ENCODE peak calls at places on chromosomes 6 and 20, in ten cellular contexts. O is GM23338, K is PC-3, I is spleen, Q is brain microvascular endothelial cell, P is GM10248, F is nephron progenitor cell, B is heart right ventricle, U is pancreas, W is fibroblast of pulmonary artery. V is an unnamed sample.

GRCh38 chr20:19292254-19292653 is 79.8 kb downstream of the SLC24A3 start:
- DNase-seq in O (no peak), K (no peak), I (no peak), Q (no peak), P (no peak), F (no peak), B (no peak), U (no peak), W (no peak), V (no peak)

GRCh38 chr6:169589699-169590257 is 112.1 kb downstream of the WDR27 start:
- DNase-seq in O (no peak), K (peak; percentile 3), I (no peak), Q (no peak), P (peak; percentile 51), F (no peak), B (no peak), U (no peak), W (no peak), V (no peak)

GRCh38 chr20:50009521-50010454 is 27.0 kb downstream of the SNAI1 start:
- DNase-seq in O (peak; percentile 70), K (no peak), I (no peak), Q (no peak), P (no peak), F (peak; percentile 67), B (no peak), U (no peak), W (no peak), V (no peak)

GRCh38 chr20:41347523-41348429 is 7.2 kb downstream of the LPIN3 start:
- DNase-seq in O (no peak), K (no peak), I (no peak), Q (no peak), P (no peak), F (no peak), B (no peak), U (no peak), W (peak; percentile 37), V (no peak)

GRCh38 chr6:118377711-118378414 is 170.2 kb upstream of the PLN start:
- DNase-seq in O (peak; percentile 74), K (no peak), I (no peak), Q (no peak), P (no peak), F (peak; percentile 7), B (peak; percentile 51), U (no peak), W (no peak), V (no peak)

GRCh38 chr6:159679091-159680077 is 13.7 kb downstream of the SOD2 start:
- DNase-seq in O (no peak), K (peak; percentile 1), I (no peak), Q (peak; percentile 26), P (no peak), F (no peak), B (no peak), U (no peak), W (no peak), V (peak; percentile 41)

GRCh38 chr20:40668449-40669228 is 20.4 kb downstream of the MAFB start:
- DNase-seq in O (no peak), K (peak; percentile 29), I (no peak), Q (peak; percentile 43), P (no peak), F (no peak), B (no peak), U (no peak), W (no peak), V (no peak)

GRCh38 chr6:96940322-96940721 is 15.8 kb downstream of the KLHL32 start:
- DNase-seq in O (no peak), K (peak; percentile 15), I (no peak), Q (no peak), P (no peak), F (no peak), B (no peak), U (no peak), W (no peak), V (peak; percentile 1)

GRCh38 chr6:158024566-158025297 is 43.1 kb downstream of the SYNJ2 start:
- DNase-seq in O (no peak), K (no peak), I (peak; percentile 16), Q (no peak), P (no peak), F (no peak), B (no peak), U (no peak), W (no peak), V (no peak)

GRCh38 chr6:39362487-39362865 is 40.0 kb upstream of the KCNK16 start:
- DNase-seq in O (peak; percentile 48), K (peak; percentile 11), I (no peak), Q (peak; percentile 9), P (no peak), F (no peak), B (no peak), U (no peak), W (peak; percentile 10), V (no peak)
- TF ChIP-seq CTCF in O (peak; percentile 1), K (no peak), I (no peak), Q (peak; percentile 55), P (no peak), F (no peak), B (no peak), U (no peak), W (no peak), V (no peak)

DNA sequence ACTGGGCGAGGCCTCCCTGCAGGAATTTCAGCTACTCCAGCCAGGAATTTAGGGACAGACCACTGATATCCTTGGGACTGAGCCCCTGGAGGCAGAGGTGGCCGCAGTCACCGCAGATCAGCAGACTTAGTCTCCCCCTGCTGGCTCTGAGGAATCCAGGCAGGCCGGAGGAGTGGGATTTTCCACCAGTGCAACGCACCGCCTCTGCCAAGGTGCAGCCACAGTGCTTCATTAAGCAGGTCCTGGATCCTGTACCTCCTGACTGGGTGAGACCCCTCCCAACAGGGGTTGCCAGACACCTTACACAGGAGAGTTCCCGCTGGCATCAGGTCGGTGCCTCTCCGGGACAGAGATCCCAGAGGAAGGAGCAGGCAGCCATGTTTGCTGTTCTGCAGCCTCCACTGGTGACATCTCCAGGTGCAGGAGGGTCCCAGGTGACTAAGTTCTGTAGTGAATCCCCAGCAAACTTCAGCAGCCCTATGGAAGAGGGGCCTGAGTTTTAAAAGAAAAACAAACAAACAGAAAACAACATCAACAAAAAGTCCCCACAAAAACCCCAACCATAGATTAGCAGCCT is 515.2 kb downstream of the FRK start:
- DNase-seq in O (peak; percentile 89), K (peak; percentile 42), I (no peak), Q (no peak), P (no peak), F (peak; percentile 40), B (peak; percentile 3), U (no peak), W (no peak), V (no peak)
- TF ChIP-seq CTCF in O (peak; percentile 85), K (peak; percentile 54), I (no peak), Q (no peak), P (no peak), F (peak; percentile 44), B (peak; percentile 34), U (no peak), W (no peak), V (no peak)

GRCh38 chr6:56542367-56543331 is 100.0 kb downstream of the DST start:
- DNase-seq in O (peak; percentile 96), K (peak; percentile 98), I (peak; percentile 92), Q (peak; percentile 97), P (peak; percentile 84), F (peak; percentile 86), B (peak; percentile 93), U (peak; percentile 93), W (peak; percentile 98), V (peak; percentile 96)
- TF ChIP-seq CTCF in O (no peak), K (peak; percentile 43), I (no peak), Q (peak; percentile 49), P (peak; percentile 25), F (no peak), B (peak; percentile 71), U (no peak), W (peak; percentile 25), V (peak; percentile 35)

GRCh38 chr6:18392346-18392877 is 5.3 kb downstream of the RNF144B start:
- DNase-seq in O (no peak), K (peak; percentile 24), I (no peak), Q (no peak), P (no peak), F (no peak), B (no peak), U (no peak), W (no peak), V (no peak)
- TF ChIP-seq CTCF in O (peak; percentile 31), K (peak; percentile 37), I (no peak), Q (no peak), P (no peak), F (no peak), B (no peak), U (no peak), W (no peak), V (no peak)